ENCODE peak calls at places on chromosomes 12 and 14, in four cellular contexts. One of them, this sample, is unnamed.

GRCh38 chr14:58082491-58083098 is 69.4 kb downstream of the ARMH4 start:
- DNase-seq in Panc1: no peak
- DNase-seq in BE2C: no peak
- DNase-seq in MM.1S: no peak
- DNase-seq in this sample: peak; percentile 29

GRCh38 chr12:75850751-75851462 is 180.7 kb downstream of the PHLDA1 start:
- DNase-seq in BE2C: peak; percentile 16
- DNase-seq in MM.1S: no peak
- DNase-seq in Panc1: no peak
- DNase-seq in this sample: peak; percentile 38

GRCh38 chr14:94897092-94897491 is 127.2 kb upstream of the GSC start:
- DNase-seq in Panc1: no peak
- DNase-seq in BE2C: no peak
- DNase-seq in MM.1S: no peak
- DNase-seq in this sample: no peak

GRCh38 chr12:21613931-21614330 is 9.3 kb upstream of the GYS2 start:
- DNase-seq in BE2C: no peak
- DNase-seq in MM.1S: no peak
- DNase-seq in Panc1: no peak
- DNase-seq in this sample: no peak

GRCh38 chr14:92963301-92964123 is 40.6 kb downstream of the CHGA start:
- DNase-seq in MM.1S: no peak
- DNase-seq in Panc1: no peak
- DNase-seq in BE2C: no peak
- DNase-seq in this sample: peak; percentile 78

GRCh38 chr14:61103541-61104339 is 122.7 kb downstream of the SLC38A6 start:
- DNase-seq in MM.1S: no peak
- DNase-seq in BE2C: no peak
- DNase-seq in Panc1: peak; percentile 56
- DNase-seq in this sample: peak; percentile 94

GRCh38 chr12:104312202-104312601 is 8.7 kb downstream of the EID3 start:
- DNase-seq in MM.1S: no peak
- DNase-seq in Panc1: no peak
- DNase-seq in BE2C: no peak
- DNase-seq in this sample: no peak

GRCh38 chr12:3420693-3421092 is 70.3 kb upstream of the PRMT8 start:
- DNase-seq in BE2C: no peak
- DNase-seq in MM.1S: no peak
- DNase-seq in Panc1: no peak
- DNase-seq in this sample: no peak

GRCh38 chr14:96363751-96364336 is 518 bp downstream of the GSKIP start:
- DNase-seq in BE2C: peak; percentile 24
- DNase-seq in Panc1: no peak
- DNase-seq in MM.1S: peak; percentile 38
- DNase-seq in this sample: peak; percentile 22

GRCh38 chr14:21719841-21720240 is 46.2 kb upstream of the OR4E1 start:
- DNase-seq in MM.1S: no peak
- DNase-seq in Panc1: no peak
- DNase-seq in BE2C: no peak
- DNase-seq in this sample: no peak
- H3K4me1 ChIP-seq in MM.1S: peaks cover 12% of the 10 kb centered on the region
- H3K4me1 ChIP-seq in Panc1: no peaks in the 10 kb centered on the region
- H3K4me1 ChIP-seq in BE2C: no peaks in the 10 kb centered on the region
- H3K4me1 ChIP-seq in this sample: no peaks in the 10 kb centered on the region

GRCh38 chr12:6426882-6427671 is 17.7 kb upstream of the CD27 start:
- DNase-seq in Panc1: no peak
- DNase-seq in MM.1S: peak; percentile 58
- DNase-seq in BE2C: no peak
- DNase-seq in this sample: no peak
- H3K4me3 ChIP-seq in Panc1: no peak overlapping the region
- H3K4me3 ChIP-seq in MM.1S: no peak overlapping the region
- H3K4me3 ChIP-seq in BE2C: no peak overlapping the region
- H3K4me3 ChIP-seq in this sample: no peak overlapping the region

DNA sequence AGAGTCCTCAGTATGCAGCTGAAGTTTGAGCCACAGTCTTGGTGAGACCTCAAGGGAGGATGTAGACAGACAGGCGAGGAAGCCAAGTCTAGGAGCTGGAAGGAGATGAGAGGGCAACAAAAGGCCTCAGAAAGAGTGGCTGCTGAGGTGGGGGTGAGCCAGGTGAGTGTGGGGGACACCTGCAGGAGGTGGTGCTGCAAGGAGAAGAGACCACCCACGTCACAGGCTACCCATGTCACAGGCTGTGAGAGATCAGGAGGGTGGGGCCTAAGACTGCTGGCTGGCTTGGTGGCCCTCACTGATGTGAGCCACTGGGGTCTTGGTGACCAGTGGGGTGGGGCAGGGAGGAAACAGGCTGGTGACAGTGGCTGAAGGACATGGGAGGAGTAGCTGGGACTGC is 97.3 kb downstream of the KIF26A start:
- DNase-seq in MM.1S: no peak
- DNase-seq in Panc1: no peak
- DNase-seq in BE2C: no peak
- DNase-seq in this sample: peak; percentile 2
- H3K9me3 ChIP-seq in MM.1S: no peaks in the 10 kb centered on the region
- H3K9me3 ChIP-seq in Panc1: no peaks in the 10 kb centered on the region
- H3K9me3 ChIP-seq in BE2C: no peaks in the 10 kb centered on the region
- H3K9me3 ChIP-seq in this sample: peaks cover 36% of the 10 kb centered on the region

GRCh38 chr12:121982950-121983349 is 38.7 kb upstream of the BCL7A start:
- DNase-seq in MM.1S: no peak
- DNase-seq in Panc1: no peak
- DNase-seq in BE2C: no peak
- DNase-seq in this sample: no peak
- H3K4me1 ChIP-seq in MM.1S: no peaks in the 10 kb centered on the region
- H3K4me1 ChIP-seq in Panc1: no peaks in the 10 kb centered on the region
- H3K4me1 ChIP-seq in BE2C: no peaks in the 10 kb centered on the region
- H3K4me1 ChIP-seq in this sample: peaks cover 4% of the 10 kb centered on the region

GRCh38 chr14:53306267-53306721 is 153.2 kb upstream of the DDHD1 start:
- DNase-seq in MM.1S: peak; percentile 18
- DNase-seq in Panc1: peak; percentile 5
- DNase-seq in BE2C: peak; percentile 54
- DNase-seq in this sample: peak; percentile 76
- H3K4me3 ChIP-seq in MM.1S: no peak overlapping the region
- H3K4me3 ChIP-seq in Panc1: peak overlapping the region; percentile 36
- H3K4me3 ChIP-seq in BE2C: peak overlapping the region; percentile 53
- H3K4me3 ChIP-seq in this sample: peak overlapping the region; percentile 53